ENCODE peak calls at places on chromosome 16, in six cellular contexts. One of them, this sample, is unnamed.

GRCh38 chr16:25060920-25061319 is 45.8 kb upstream of the ARHGAP17 start:
- DNase-seq in activated T-cell treated with anti-CD3 and anti-CD28 coated beads for 1 hour: no peak
- DNase-seq in T follicular helper cell: no peak
- DNase-seq in H54: no peak
- DNase-seq in SW480: no peak
- DNase-seq in activated naive CD4-positive, alpha-beta T cell: no peak
- DNase-seq in this sample: no peak

GRCh38 chr16:10745856-10746255 is 2.2 kb downstream of the NUBP1 start:
- DNase-seq in SW480: no peak
- DNase-seq in T follicular helper cell: no peak
- DNase-seq in H54: no peak
- DNase-seq in activated T-cell treated with anti-CD3 and anti-CD28 coated beads for 1 hour: no peak
- DNase-seq in activated naive CD4-positive, alpha-beta T cell: no peak
- DNase-seq in this sample: no peak

GRCh38 chr16:88991813-88992350 is 14.9 kb upstream of the CBFA2T3 start:
- DNase-seq in T follicular helper cell: no peak
- DNase-seq in activated T-cell treated with anti-CD3 and anti-CD28 coated beads for 1 hour: no peak
- DNase-seq in SW480: no peak
- DNase-seq in activated naive CD4-positive, alpha-beta T cell: no peak
- DNase-seq in H54: no peak
- DNase-seq in this sample: no peak

GRCh38 chr16:66872524-66872923 is 7.8 kb upstream of the PDP2 start:
- DNase-seq in H54: no peak
- DNase-seq in activated naive CD4-positive, alpha-beta T cell: no peak
- DNase-seq in activated T-cell treated with anti-CD3 and anti-CD28 coated beads for 1 hour: no peak
- DNase-seq in SW480: no peak
- DNase-seq in T follicular helper cell: no peak
- DNase-seq in this sample: no peak

GRCh38 chr16:63426275-63426870 is 1390.1 kb upstream of the CDH8 start:
- DNase-seq in T follicular helper cell: no peak
- DNase-seq in SW480: no peak
- DNase-seq in H54: no peak
- DNase-seq in activated naive CD4-positive, alpha-beta T cell: no peak
- DNase-seq in activated T-cell treated with anti-CD3 and anti-CD28 coated beads for 1 hour: no peak
- DNase-seq in this sample: no peak

GRCh38 chr16:51149721-51150158 is 1.3 kb downstream of the SALL1 start:
- DNase-seq in H54: no peak
- DNase-seq in activated naive CD4-positive, alpha-beta T cell: no peak
- DNase-seq in activated T-cell treated with anti-CD3 and anti-CD28 coated beads for 1 hour: no peak
- DNase-seq in SW480: no peak
- DNase-seq in T follicular helper cell: no peak
- DNase-seq in this sample: no peak

GRCh38 chr16:85227924-85228462 is 115.7 kb upstream of the CIBAR2 start:
- DNase-seq in activated naive CD4-positive, alpha-beta T cell: no peak
- DNase-seq in SW480: no peak
- DNase-seq in T follicular helper cell: no peak
- DNase-seq in activated T-cell treated with anti-CD3 and anti-CD28 coated beads for 1 hour: no peak
- DNase-seq in H54: no peak
- DNase-seq in this sample: no peak

GRCh38 chr16:87086575-87086974 is 230.6 kb downstream of the C16orf95 start:
- DNase-seq in T follicular helper cell: no peak
- DNase-seq in activated naive CD4-positive, alpha-beta T cell: no peak
- DNase-seq in activated T-cell treated with anti-CD3 and anti-CD28 coated beads for 1 hour: no peak
- DNase-seq in SW480: no peak
- DNase-seq in H54: peak
- DNase-seq in this sample: no peak

GRCh38 chr16:89146211-89147005 is 25.1 kb upstream of the CDH15 start:
- DNase-seq in SW480: no peak
- DNase-seq in activated T-cell treated with anti-CD3 and anti-CD28 coated beads for 1 hour: no peak
- DNase-seq in activated naive CD4-positive, alpha-beta T cell: no peak
- DNase-seq in T follicular helper cell: no peak
- DNase-seq in H54: no peak
- DNase-seq in this sample: no peak

GRCh38 chr16:23182675-23183485 is at the start of gene SCNN1G:
- DNase-seq in activated naive CD4-positive, alpha-beta T cell: no peak
- DNase-seq in SW480: no peak
- DNase-seq in H54: no peak
- DNase-seq in activated T-cell treated with anti-CD3 and anti-CD28 coated beads for 1 hour: no peak
- DNase-seq in T follicular helper cell: no peak
- DNase-seq in this sample: no peak

This sample was measured in esophagus muscularis mucosa.